ENCODE peak calls at places on chromosomes 3 and 15, in five cellular contexts. C, W, F, S and K are unnamed samples.

GRCh38 chr15:38297623-38298388 is 45.2 kb downstream of the SPRED1 start:
- DNase-seq in W (peak), F (no peak), S (no peak), C (no peak), K (no peak)

GRCh38 chr3:13863929-13864595 is 15.8 kb downstream of the WNT7A start:
- DNase-seq in S (no peak), F (no peak), C (no peak), W (no peak), K (no peak)

GRCh38 chr3:124760601-124761000 is 30.3 kb downstream of the UMPS start:
- DNase-seq in W (peak), S (no peak), F (no peak), C (no peak), K (peak)

GRCh38 chr3:126433496-126434263 is 39.0 kb downstream of the CFAP100 start:
- DNase-seq in W (no peak), C (no peak), F (no peak), S (peak), K (no peak)

GRCh38 chr3:13112521-13113345 is 39.5 kb upstream of the IQSEC1 start:
- DNase-seq in W (no peak), S (peak), C (no peak), F (no peak), K (no peak)

GRCh38 chr3:101383156-101383575 is 62.8 kb upstream of the IMPG2 start:
- DNase-seq in F (no peak), S (no peak), W (no peak), C (no peak), K (no peak)

GRCh38 chr15:32818758-32819405 is 101.1 kb downstream of the GREM1 start:
- DNase-seq in S (no peak), C (peak), W (peak), F (no peak), K (no peak)

GRCh38 chr15:43511012-43511885 is 6.2 kb upstream of the MAP1A start:
- DNase-seq in W (no peak), F (no peak), C (no peak), S (no peak), K (no peak)

GRCh38 chr3:154105218-154105975 is 15.8 kb upstream of the ARHGEF26 start:
- DNase-seq in S (no peak), W (no peak), C (no peak), F (no peak), K (no peak)

GRCh38 chr3:67381667-67382272 is 272.6 kb downstream of the SUCLG2 start:
- DNase-seq in S (no peak), F (no peak), W (peak), C (peak), K (peak)

GRCh38 chr15:66369773-66370651 is 13.5 kb upstream of the TIPIN start:
- DNase-seq in C (no peak), W (no peak), S (no peak), F (peak), K (peak)

GRCh38 chr3:186789554-186790260 is 6.3 kb downstream of the EIF4A2 start:
- DNase-seq in W (no peak), S (no peak), C (no peak), F (no peak), K (no peak)

GRCh38 chr3:95319921-95320494 is 1257.1 kb downstream of the NSUN3 start:
- DNase-seq in S (no peak), F (no peak), W (peak), C (no peak), K (no peak)

GRCh38 chr3:41198526-41198925 is 779 bp upstream of the CTNNB1 start:
- DNase-seq in C (no peak), S (peak), F (peak), W (no peak), K (peak)

GRCh38 chr3:164673738-164674137 is 404.6 kb downstream of the SI start:
- DNase-seq in W (no peak), S (no peak), C (no peak), F (no peak), K (no peak)

GRCh38 chr3:122021811-122022401 is at the start of gene ILDR1:
- DNase-seq in C (no peak), S (no peak), F (no peak), W (no peak), K (peak)

GRCh38 chr3:129626744-129627349 is 20.4 kb upstream of the PLXND1 start:
- DNase-seq in F (no peak), W (peak), S (peak), C (no peak), K (peak)